ENCODE peak calls at places on chromosomes 7 and 10, in ten cellular contexts. Y is fibroblast of mammary gland, J is GDM1, Q is T-helper 17 cell, N is mammary epithelial cell, X is iris pigment epithelial cell, G is thyroid gland, H is SW 1271, F is anterior cingulate cortex, S is NB4. B is an unnamed sample.

GRCh38 chr7:24910551-24911212 is 69.3 kb downstream of the OSBPL3 start:
- DNase-seq in X (no peak), H (no peak), J (no peak), Q (no peak), F (no peak), Y (no peak), S (peak; percentile 60), G (no peak), N (no peak), B (no peak)

GRCh38 chr7:1378610-1379180 is 80.6 kb downstream of the MICALL2 start:
- DNase-seq in X (no peak), N (no peak), H (no peak), Q (no peak), G (no peak), Y (no peak), J (no peak), F (no peak), S (no peak), B (no peak)

GRCh38 chr7:151599401-151600227 is 79.9 kb upstream of the RHEB start:
- DNase-seq in H (peak; percentile 95), Y (peak; percentile 91), N (peak; percentile 69), S (no peak), X (peak; percentile 96), G (no peak), Q (no peak), F (no peak), J (no peak), B (peak; percentile 92)

GRCh38 chr10:31707578-31708411 is 220.8 kb downstream of the ARHGAP12 start:
- DNase-seq in Q (no peak), H (no peak), J (peak; percentile 78), X (peak; percentile 86), Y (peak; percentile 79), N (peak; percentile 32), S (peak; percentile 76), G (peak; percentile 19), F (no peak), B (peak; percentile 80)

GRCh38 chr10:111037868-111038267 is 39.0 kb upstream of the ADRA2A start:
- DNase-seq in F (no peak), S (peak; percentile 30), Q (no peak), X (peak; percentile 19), G (no peak), N (no peak), Y (peak; percentile 13), J (no peak), H (no peak), B (no peak)

GRCh38 chr7:34486371-34486770 is 171.6 kb upstream of the NPSR1 start:
- DNase-seq in Q (no peak), N (no peak), J (no peak), F (no peak), G (no peak), S (no peak), H (no peak), Y (no peak), X (no peak), B (no peak)

GRCh38 chr7:69633122-69633892 is 35.0 kb downstream of the AUTS2 start:
- DNase-seq in H (no peak), N (no peak), Y (peak; percentile 17), J (no peak), S (no peak), F (peak; percentile 2), X (no peak), G (no peak), Q (no peak), B (no peak)

GRCh38 chr10:104267721-104268690 is 978 bp upstream of the GSTO2 start:
- DNase-seq in Y (peak; percentile 41), G (no peak), J (no peak), Q (no peak), H (no peak), S (peak; percentile 46), F (no peak), X (peak; percentile 33), N (peak; percentile 11), B (no peak)

GRCh38 chr7:122675011-122675410 is 23.9 kb downstream of the RNF133 start:
- DNase-seq in J (no peak), N (peak; percentile 24), F (no peak), G (no peak), X (peak; percentile 29), Q (no peak), Y (peak; percentile 39), S (no peak), H (no peak), B (peak; percentile 40)

GRCh38 chr10:127398140-127398966 is 150.8 kb upstream of the NPS start:
- DNase-seq in J (no peak), F (peak; percentile 5), S (no peak), H (no peak), Q (no peak), G (no peak), X (peak; percentile 65), Y (peak; percentile 71), N (peak; percentile 17), B (peak; percentile 72)

GRCh38 chr10:124653811-124654651 is 90.1 kb downstream of the FAM53B start:
- DNase-seq in N (peak; percentile 66), H (no peak), Q (no peak), J (no peak), Y (no peak), G (peak; percentile 92), S (no peak), F (no peak), X (no peak), B (no peak)

GRCh38 chr10:49512121-49512809 is 26.7 kb downstream of the ERCC6 start:
- DNase-seq in Y (peak; percentile 50), S (peak; percentile 66), H (peak; percentile 21), N (peak; percentile 7), F (no peak), G (no peak), J (peak; percentile 7), X (peak; percentile 32), Q (no peak), B (no peak)

GRCh38 chr7:4681922-4682620 is at the start of gene FOXK1:
- DNase-seq in S (peak; percentile 90), N (peak; percentile 56), G (peak; percentile 77), Y (peak; percentile 55), F (no peak), X (peak; percentile 69), Q (peak; percentile 73), H (peak; percentile 70), J (peak; percentile 88), B (no peak)

GRCh38 chr10:36801660-36802059 is 323.7 kb upstream of the ANKRD30A start:
- DNase-seq in S (no peak), G (peak; percentile 71), J (no peak), F (no peak), Y (peak; percentile 10), N (no peak), Q (no peak), H (no peak), X (no peak), B (no peak)

GRCh38 chr7:133070562-133070961 is 11.3 kb downstream of the CHCHD3 start:
- DNase-seq in N (peak; percentile 4), H (no peak), X (no peak), G (peak; percentile 19), Q (no peak), S (no peak), F (no peak), Y (no peak), J (no peak), B (no peak)

GRCh38 chr7:107014381-107015023 is 30.0 kb upstream of the PRKAR2B start:
- DNase-seq in Q (no peak), F (no peak), S (no peak), G (no peak), H (no peak), J (no peak), N (peak; percentile 7), Y (peak; percentile 64), X (peak; percentile 28), B (no peak)

GRCh38 chr7:38630720-38631673 is at the start of gene AMPH:
- DNase-seq in Q (no peak), F (peak; percentile 66), Y (peak; percentile 40), J (no peak), S (no peak), G (no peak), N (peak; percentile 17), X (peak; percentile 28), H (no peak), B (peak; percentile 9)

B was measured in brain microvascular endothelial cell.